ENCODE peak calls at places on chromosomes 11 and 22, in nine cellular contexts. One of them, this sample, is unnamed.
A peak's percentile ranks its signal among the peaks of the same experiment; 100 is the strongest.

GRCh38 chr11:201936-202335 is 5.3 kb downstream of the BET1L start:
- DNase-seq in fibroblast of lung: no peak
- DNase-seq in uterus: no peak
- DNase-seq in body of pancreas: no peak
- DNase-seq in psoas muscle: no peak
- DNase-seq in right lobe of liver: no peak
- DNase-seq in AG10803: no peak
- DNase-seq in heart right ventricle: no peak
- DNase-seq in gastrocnemius medialis: no peak
- DNase-seq in this sample: no peak

GRCh38 chr22:25672685-25673084 is 69.3 kb upstream of the MYO18B start:
- DNase-seq in fibroblast of lung: no peak
- DNase-seq in uterus: no peak
- DNase-seq in body of pancreas: no peak
- DNase-seq in psoas muscle: no peak
- DNase-seq in right lobe of liver: no peak
- DNase-seq in AG10803: no peak
- DNase-seq in heart right ventricle: no peak
- DNase-seq in gastrocnemius medialis: no peak
- DNase-seq in this sample: no peak

GRCh38 chr11:116193321-116194114 is 579.3 kb downstream of the BUD13 start:
- DNase-seq in fibroblast of lung: peak; percentile 88
- DNase-seq in uterus: peak; percentile 39
- DNase-seq in body of pancreas: peak; percentile 65
- DNase-seq in psoas muscle: no peak
- DNase-seq in right lobe of liver: no peak
- DNase-seq in AG10803: peak; percentile 55
- DNase-seq in heart right ventricle: peak; percentile 50
- DNase-seq in gastrocnemius medialis: no peak
- DNase-seq in this sample: peak; percentile 8

GRCh38 chr11:36098046-36098445 is 154.2 kb downstream of the LDLRAD3 start:
- DNase-seq in fibroblast of lung: no peak
- DNase-seq in uterus: no peak
- DNase-seq in body of pancreas: no peak
- DNase-seq in psoas muscle: no peak
- DNase-seq in right lobe of liver: no peak
- DNase-seq in AG10803: peak; percentile 6
- DNase-seq in heart right ventricle: no peak
- DNase-seq in gastrocnemius medialis: no peak
- DNase-seq in this sample: no peak

GRCh38 chr22:47382164-47382890 is 619.9 kb downstream of the TBC1D22A start:
- DNase-seq in fibroblast of lung: no peak
- DNase-seq in uterus: no peak
- DNase-seq in body of pancreas: no peak
- DNase-seq in psoas muscle: no peak
- DNase-seq in right lobe of liver: peak; percentile 37
- DNase-seq in AG10803: no peak
- DNase-seq in heart right ventricle: no peak
- DNase-seq in gastrocnemius medialis: no peak
- DNase-seq in this sample: no peak

GRCh38 chr11:133579165-133580031 is 47.1 kb upstream of the OPCML start:
- DNase-seq in fibroblast of lung: no peak
- DNase-seq in uterus: no peak
- DNase-seq in body of pancreas: no peak
- DNase-seq in psoas muscle: no peak
- DNase-seq in right lobe of liver: no peak
- DNase-seq in AG10803: no peak
- DNase-seq in heart right ventricle: no peak
- DNase-seq in gastrocnemius medialis: no peak
- DNase-seq in this sample: no peak

GRCh38 chr11:27720277-27720830 is 20.1 kb upstream of the BDNF start:
- DNase-seq in fibroblast of lung: peak; percentile 58
- DNase-seq in uterus: no peak
- DNase-seq in body of pancreas: no peak
- DNase-seq in psoas muscle: no peak
- DNase-seq in right lobe of liver: peak; percentile 42
- DNase-seq in AG10803: no peak
- DNase-seq in heart right ventricle: peak; percentile 40
- DNase-seq in gastrocnemius medialis: no peak
- DNase-seq in this sample: peak; percentile 28

GRCh38 chr11:74909363-74909762 is 39.5 kb downstream of the XRRA1 start:
- DNase-seq in fibroblast of lung: no peak
- DNase-seq in uterus: no peak
- DNase-seq in body of pancreas: no peak
- DNase-seq in psoas muscle: no peak
- DNase-seq in right lobe of liver: no peak
- DNase-seq in AG10803: no peak
- DNase-seq in heart right ventricle: no peak
- DNase-seq in gastrocnemius medialis: no peak
- DNase-seq in this sample: no peak

GRCh38 chr11:117815262-117815803 is 9.2 kb downstream of the FXYD2 start:
- DNase-seq in fibroblast of lung: no peak
- DNase-seq in uterus: no peak
- DNase-seq in body of pancreas: peak; percentile 66
- DNase-seq in psoas muscle: no peak
- DNase-seq in right lobe of liver: no peak
- DNase-seq in AG10803: no peak
- DNase-seq in heart right ventricle: no peak
- DNase-seq in gastrocnemius medialis: no peak
- DNase-seq in this sample: no peak

GRCh38 chr22:29661355-29661754 is 57.9 kb downstream of the NF2 start:
- DNase-seq in fibroblast of lung: peak; percentile 36
- DNase-seq in uterus: no peak
- DNase-seq in body of pancreas: no peak
- DNase-seq in psoas muscle: no peak
- DNase-seq in right lobe of liver: no peak
- DNase-seq in AG10803: peak; percentile 49
- DNase-seq in heart right ventricle: no peak
- DNase-seq in gastrocnemius medialis: no peak
- DNase-seq in this sample: no peak

GRCh38 chr11:6204708-6205107 is 649 bp upstream of the C11orf42 start:
- DNase-seq in fibroblast of lung: no peak
- DNase-seq in uterus: no peak
- DNase-seq in body of pancreas: no peak
- DNase-seq in psoas muscle: no peak
- DNase-seq in right lobe of liver: no peak
- DNase-seq in AG10803: no peak
- DNase-seq in heart right ventricle: no peak
- DNase-seq in gastrocnemius medialis: no peak
- DNase-seq in this sample: no peak

GRCh38 chr11:128627666-128628342 is 40.4 kb upstream of the ETS1 start:
- DNase-seq in fibroblast of lung: no peak
- DNase-seq in uterus: no peak
- DNase-seq in body of pancreas: no peak
- DNase-seq in psoas muscle: no peak
- DNase-seq in right lobe of liver: no peak
- DNase-seq in AG10803: no peak
- DNase-seq in heart right ventricle: no peak
- DNase-seq in gastrocnemius medialis: no peak
- DNase-seq in this sample: no peak

GRCh38 chr11:59616396-59616982 is 915 bp upstream of the OSBP start:
- DNase-seq in fibroblast of lung: no peak
- DNase-seq in uterus: no peak
- DNase-seq in body of pancreas: no peak
- DNase-seq in psoas muscle: no peak
- DNase-seq in right lobe of liver: no peak
- DNase-seq in AG10803: no peak
- DNase-seq in heart right ventricle: no peak
- DNase-seq in gastrocnemius medialis: no peak
- DNase-seq in this sample: no peak

GRCh38 chr11:119852741-119853140 is 123.7 kb upstream of the NECTIN1 start:
- DNase-seq in fibroblast of lung: no peak
- DNase-seq in uterus: no peak
- DNase-seq in body of pancreas: no peak
- DNase-seq in psoas muscle: no peak
- DNase-seq in right lobe of liver: no peak
- DNase-seq in AG10803: no peak
- DNase-seq in heart right ventricle: no peak
- DNase-seq in gastrocnemius medialis: no peak
- DNase-seq in this sample: no peak

GRCh38 chr11:88293931-88294330 is 43.6 kb downstream of the CTSC start:
- DNase-seq in fibroblast of lung: peak; percentile 72
- DNase-seq in uterus: no peak
- DNase-seq in body of pancreas: no peak
- DNase-seq in psoas muscle: no peak
- DNase-seq in right lobe of liver: no peak
- DNase-seq in AG10803: peak; percentile 55
- DNase-seq in heart right ventricle: no peak
- DNase-seq in gastrocnemius medialis: no peak
- DNase-seq in this sample: no peak

GRCh38 chr22:19213496-19214473 is 35.2 kb upstream of the SLC25A1 start:
- DNase-seq in fibroblast of lung: no peak
- DNase-seq in uterus: no peak
- DNase-seq in body of pancreas: no peak
- DNase-seq in psoas muscle: no peak
- DNase-seq in right lobe of liver: no peak
- DNase-seq in AG10803: peak; percentile 49
- DNase-seq in heart right ventricle: no peak
- DNase-seq in gastrocnemius medialis: no peak
- DNase-seq in this sample: no peak

GRCh38 chr22:38954414-38955043 is 2.9 kb upstream of the APOBEC3A start:
- DNase-seq in fibroblast of lung: no peak
- DNase-seq in uterus: no peak
- DNase-seq in body of pancreas: no peak
- DNase-seq in psoas muscle: no peak
- DNase-seq in right lobe of liver: no peak
- DNase-seq in AG10803: no peak
- DNase-seq in heart right ventricle: no peak
- DNase-seq in gastrocnemius medialis: no peak
- DNase-seq in this sample: no peak
- H3K4me3 ChIP-seq in fibroblast of lung: no peak overlapping the region
- H3K4me3 ChIP-seq in uterus: no peak overlapping the region
- H3K4me3 ChIP-seq in body of pancreas: no peak overlapping the region
- H3K4me3 ChIP-seq in psoas muscle: no peak overlapping the region
- H3K4me3 ChIP-seq in right lobe of liver: no peak overlapping the region
- H3K4me3 ChIP-seq in AG10803: no peak overlapping the region
- H3K4me3 ChIP-seq in heart right ventricle: no peak overlapping the region
- H3K4me3 ChIP-seq in gastrocnemius medialis: no peak overlapping the region
- H3K4me3 ChIP-seq in this sample: no peak overlapping the region

DNA sequence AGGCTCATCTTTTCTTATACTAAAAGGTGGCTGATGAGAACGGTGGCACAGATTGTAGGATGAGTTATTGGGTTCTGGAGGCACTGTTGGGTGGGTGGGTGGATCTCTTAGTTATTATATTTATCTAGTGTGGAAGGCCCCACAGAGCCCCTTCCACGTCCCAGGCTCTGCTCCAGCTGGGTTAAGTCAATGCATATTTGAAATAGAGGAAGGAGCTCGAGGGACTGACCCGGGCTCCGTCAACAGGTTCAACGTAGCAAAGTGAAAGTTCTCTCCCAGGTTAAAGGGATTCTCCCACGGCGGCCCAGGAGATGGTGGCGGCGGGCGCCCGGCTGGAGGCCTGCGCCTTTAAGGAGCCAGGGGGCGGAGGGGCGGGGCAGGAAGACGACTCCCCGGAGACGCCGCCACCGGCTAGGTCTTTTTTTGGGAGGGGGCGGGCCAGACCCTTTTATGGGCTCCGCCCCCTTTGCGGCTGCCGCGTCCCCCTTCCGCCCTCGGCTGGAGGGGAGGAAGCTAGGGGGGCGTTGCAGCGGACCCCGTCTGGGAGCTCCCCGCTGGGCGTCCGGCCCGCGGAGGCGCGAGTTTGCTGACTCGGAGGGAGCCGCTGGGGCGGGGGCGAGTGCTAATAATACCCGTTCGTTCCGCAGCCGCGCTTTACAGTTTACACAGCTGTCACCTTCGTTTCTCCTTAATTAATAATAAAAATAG is 1.5 kb upstream of the INPPL1 start:
- DNase-seq in fibroblast of lung: peak; percentile 93
- DNase-seq in uterus: peak; percentile 94
- DNase-seq in body of pancreas: peak; percentile 97
- DNase-seq in psoas muscle: peak; percentile 95
- DNase-seq in right lobe of liver: peak; percentile 97
- DNase-seq in AG10803: peak; percentile 87
- DNase-seq in heart right ventricle: peak; percentile 96
- DNase-seq in gastrocnemius medialis: peak; percentile 96
- DNase-seq in this sample: peak; percentile 84
- TF ChIP-seq CTCF in fibroblast of lung: peak; percentile 33
- TF ChIP-seq CTCF in uterus: peak; percentile 41
- TF ChIP-seq CTCF in body of pancreas: peak; percentile 15
- TF ChIP-seq CTCF in psoas muscle: no peak
- TF ChIP-seq CTCF in right lobe of liver: peak; percentile 23
- TF ChIP-seq CTCF in AG10803: peak; percentile 28
- TF ChIP-seq CTCF in heart right ventricle: no peak
- TF ChIP-seq CTCF in gastrocnemius medialis: peak; percentile 44
- TF ChIP-seq CTCF in this sample: peak; percentile 68

DNA sequence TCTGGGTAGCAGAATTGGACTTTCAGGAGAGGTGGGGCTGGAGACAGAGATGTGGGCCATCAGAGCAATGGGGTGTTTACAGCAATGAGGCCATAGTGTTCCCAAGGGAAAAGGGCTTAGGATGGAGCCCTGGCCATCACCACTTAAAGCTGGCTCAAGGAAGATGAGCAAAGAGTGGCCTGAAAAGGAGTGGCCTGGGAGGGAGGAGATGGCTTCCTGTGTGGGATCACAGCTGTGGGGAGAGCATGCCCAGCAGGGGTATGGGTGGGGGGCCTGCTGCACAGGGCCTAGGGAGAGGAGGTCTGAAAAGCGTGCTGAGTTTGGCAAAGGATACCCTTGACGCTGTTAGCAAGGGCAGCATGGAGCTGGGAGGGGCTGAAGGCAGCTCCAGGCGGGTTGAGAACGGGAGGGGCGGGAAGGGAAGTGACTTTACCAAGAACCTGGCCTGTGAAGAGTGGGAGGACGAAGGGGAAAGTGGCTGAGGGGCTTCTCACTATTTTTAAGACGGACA is 13.9 kb downstream of the LRRC32 start:
- DNase-seq in fibroblast of lung: no peak
- DNase-seq in uterus: no peak
- DNase-seq in body of pancreas: no peak
- DNase-seq in psoas muscle: no peak
- DNase-seq in right lobe of liver: peak; percentile 31
- DNase-seq in AG10803: no peak
- DNase-seq in heart right ventricle: no peak
- DNase-seq in gastrocnemius medialis: no peak
- DNase-seq in this sample: no peak
- H3K4me3 ChIP-seq in fibroblast of lung: no peak overlapping the region
- H3K4me3 ChIP-seq in uterus: no peak overlapping the region
- H3K4me3 ChIP-seq in body of pancreas: no peak overlapping the region
- H3K4me3 ChIP-seq in psoas muscle: no peak overlapping the region
- H3K4me3 ChIP-seq in right lobe of liver: no peak overlapping the region
- H3K4me3 ChIP-seq in AG10803: no peak overlapping the region
- H3K4me3 ChIP-seq in heart right ventricle: no peak overlapping the region
- H3K4me3 ChIP-seq in gastrocnemius medialis: no peak overlapping the region
- H3K4me3 ChIP-seq in this sample: no peak overlapping the region

DNA sequence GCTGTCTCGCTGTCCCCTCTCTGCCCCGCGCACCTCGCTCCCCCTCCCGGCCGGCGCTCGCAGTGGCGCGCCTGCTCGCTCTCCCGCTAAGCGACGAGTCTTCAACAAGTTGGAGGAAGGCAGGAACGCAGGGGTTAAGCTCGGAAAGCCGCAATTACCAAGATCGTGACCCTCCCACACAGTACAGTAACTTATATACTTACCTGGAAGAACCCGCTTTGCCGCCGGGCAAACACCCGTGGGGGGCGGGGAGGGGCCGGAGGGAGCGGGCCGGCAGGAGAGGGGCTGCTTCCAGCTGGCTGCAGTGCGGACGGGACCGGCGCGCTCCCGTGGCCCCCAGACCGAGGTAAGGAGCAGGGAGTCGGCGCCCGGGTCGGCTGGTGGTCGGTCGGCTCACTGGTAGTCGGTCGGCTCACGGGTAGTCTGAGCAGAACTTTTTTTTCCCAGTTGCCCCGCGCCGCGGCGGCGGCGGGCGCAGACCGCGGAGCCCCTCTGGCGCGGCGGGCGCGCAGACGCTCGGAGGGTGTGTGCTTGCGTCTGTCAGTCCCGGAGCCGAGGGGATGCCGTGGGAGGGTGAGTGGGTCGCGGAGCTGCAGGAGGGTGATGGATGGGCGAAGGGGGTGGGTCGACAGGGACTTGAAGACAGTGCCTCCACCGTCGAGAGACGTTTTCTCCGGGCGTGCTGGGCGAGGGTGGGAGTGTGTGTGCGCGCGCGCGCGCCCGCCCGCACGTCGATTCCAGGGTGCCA is 101.2 kb upstream of the HSD17B12 start:
- DNase-seq in fibroblast of lung: peak; percentile 37
- DNase-seq in uterus: no peak
- DNase-seq in body of pancreas: no peak
- DNase-seq in psoas muscle: no peak
- DNase-seq in right lobe of liver: no peak
- DNase-seq in AG10803: no peak
- DNase-seq in heart right ventricle: no peak
- DNase-seq in gastrocnemius medialis: no peak
- DNase-seq in this sample: no peak
- TF ChIP-seq CTCF in fibroblast of lung: peak; percentile 37
- TF ChIP-seq CTCF in uterus: no peak
- TF ChIP-seq CTCF in body of pancreas: peak; percentile 17
- TF ChIP-seq CTCF in psoas muscle: peak; percentile 31
- TF ChIP-seq CTCF in right lobe of liver: peak; percentile 8
- TF ChIP-seq CTCF in AG10803: peak; percentile 44
- TF ChIP-seq CTCF in heart right ventricle: no peak
- TF ChIP-seq CTCF in gastrocnemius medialis: no peak
- TF ChIP-seq CTCF in this sample: peak; percentile 30